ENCODE peak calls at places on chromosomes 4 and X, in seven cellular contexts. X, D, O, V, L, H and F are unnamed samples.

GRCh38 chr4:159298502-159298901 is 195.6 kb downstream of the RAPGEF2 start:
- DNase-seq in X (no peak), D (no peak), O (no peak), V (no peak), L (no peak), H (no peak), F (no peak)

GRCh38 chrX:1468250-1468772 is 15.6 kb upstream of the ASMTL start:
- DNase-seq in X (peak; percentile 27), D (no peak), O (no peak), V (no peak), L (peak; percentile 53), H (no peak), F (no peak)

GRCh38 chrX:22097295-22097694 is 65.2 kb downstream of the PHEX start:
- DNase-seq in X (no peak), D (no peak), O (no peak), V (no peak), L (no peak), H (no peak), F (peak; percentile 7)

GRCh38 chr4:188021548-188022249 is 26.1 kb downstream of the ZFP42 start:
- DNase-seq in X (no peak), D (no peak), O (no peak), V (no peak), L (no peak), H (no peak), F (no peak)

GRCh38 chrX:106927023-106927422 is 6.8 kb downstream of the CLDN2 start:
- DNase-seq in X (no peak), D (no peak), O (no peak), V (no peak), L (no peak), H (no peak), F (no peak)

GRCh38 chr4:94475794-94476193 is 24.1 kb downstream of the PDLIM5 start:
- DNase-seq in X (no peak), D (no peak), O (no peak), V (no peak), L (no peak), H (no peak), F (no peak)

GRCh38 chr4:137212601-137213000 is 319.7 kb downstream of the PCDH18 start:
- DNase-seq in X (no peak), D (no peak), O (no peak), V (no peak), L (no peak), H (no peak), F (no peak)

GRCh38 chrX:110167952-110168451 is 149.9 kb downstream of the AMMECR1 start:
- DNase-seq in X (no peak), D (no peak), O (no peak), V (peak; percentile 75), L (no peak), H (no peak), F (no peak)

GRCh38 chr4:156901871-156902270 is 69.7 kb downstream of the PDGFC start:
- DNase-seq in X (no peak), D (no peak), O (no peak), V (no peak), L (no peak), H (no peak), F (no peak)

GRCh38 chrX:17038277-17038676 is 91.8 kb downstream of the REPS2 start:
- DNase-seq in X (peak; percentile 44), D (no peak), O (no peak), V (no peak), L (peak; percentile 70), H (no peak), F (peak; percentile 6)

GRCh38 chr4:36872679-36873078 is 371.9 kb upstream of the NWD2 start:
- DNase-seq in X (no peak), D (no peak), O (no peak), V (no peak), L (no peak), H (no peak), F (no peak)

GRCh38 chrX:136708348-136708747 is 60.4 kb downstream of the CD40LG start:
- DNase-seq in X (no peak), D (no peak), O (no peak), V (peak; percentile 8), L (no peak), H (no peak), F (no peak)

GRCh38 chr4:148075438-148075837 is 343.6 kb downstream of the ARHGAP10 start:
- DNase-seq in X (no peak), D (no peak), O (no peak), V (no peak), L (no peak), H (no peak), F (no peak)

GRCh38 chr4:148072789-148073188 is 340.9 kb downstream of the ARHGAP10 start:
- DNase-seq in X (no peak), D (no peak), O (no peak), V (no peak), L (no peak), H (no peak), F (no peak)

GRCh38 chr4:148076964-148077363 is 345.1 kb downstream of the ARHGAP10 start:
- DNase-seq in X (no peak), D (no peak), O (no peak), V (no peak), L (no peak), H (no peak), F (no peak)

GRCh38 chr4:148073349-148073748 is 341.5 kb downstream of the ARHGAP10 start:
- DNase-seq in X (no peak), D (no peak), O (no peak), V (no peak), L (no peak), H (no peak), F (no peak)

DNA sequence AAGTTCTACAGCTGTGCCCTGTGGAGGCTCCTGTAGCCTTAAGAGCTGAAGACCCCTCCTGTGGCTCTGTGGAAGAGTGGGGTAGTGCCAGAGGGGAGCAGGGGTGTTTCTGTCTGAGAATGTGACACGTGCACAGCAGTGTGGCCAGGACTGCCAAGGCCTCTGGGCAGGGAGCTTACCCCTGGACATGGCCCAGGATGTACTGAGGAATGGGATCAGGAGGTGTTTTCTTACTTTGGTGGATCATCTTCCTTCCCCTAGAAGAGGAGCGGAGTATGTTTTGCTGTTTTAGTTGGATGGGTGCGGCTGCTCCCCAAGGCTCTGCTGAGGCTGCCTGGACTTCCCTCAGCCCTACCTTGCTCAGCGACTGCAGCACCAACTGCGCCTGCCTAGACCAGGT is 342.6 kb downstream of the ARHGAP10 start:
- DNase-seq in X (no peak), D (no peak), O (no peak), V (no peak), L (no peak), H (no peak), F (no peak)
- H3K36me3 ChIP-seq in X (peaks cover 23% of the 10 kb centered on the region), D (no peaks in the 10 kb centered on the region), O (no peaks in the 10 kb centered on the region), V (no peaks in the 10 kb centered on the region), L (peaks cover 30% of the 10 kb centered on the region), H (peaks cover 57% of the 10 kb centered on the region), F (no peaks in the 10 kb centered on the region)

GRCh38 chr4:2694691-2695090 is 61.4 kb downstream of the TNIP2 start:
- DNase-seq in X (no peak), D (no peak), O (no peak), V (no peak), L (no peak), H (no peak), F (no peak)
- H3K36me3 ChIP-seq in X (peaks cover 60% of the 10 kb centered on the region), D (no peaks in the 10 kb centered on the region), O (peaks cover 49% of the 10 kb centered on the region), V (peaks cover 90% of the 10 kb centered on the region), L (peaks cover 50% of the 10 kb centered on the region), H (peaks cover 63% of the 10 kb centered on the region), F (peaks cover 97% of the 10 kb centered on the region)

GRCh38 chr4:184392748-184393334 is 81.5 kb downstream of the IRF2 start:
- DNase-seq in X (peak; percentile 34), D (no peak), O (no peak), V (no peak), L (no peak), H (no peak), F (no peak)
- H3K36me3 ChIP-seq in X (peaks cover 52% of the 10 kb centered on the region), D (peaks cover 15% of the 10 kb centered on the region), O (no peaks in the 10 kb centered on the region), V (peaks cover 29% of the 10 kb centered on the region), L (peaks cover 41% of the 10 kb centered on the region), H (peaks cover 57% of the 10 kb centered on the region), F (no peaks in the 10 kb centered on the region)

GRCh38 chr4:6878451-6879059 is 31.1 kb upstream of the TBC1D14 start:
- DNase-seq in X (no peak), D (no peak), O (no peak), V (no peak), L (no peak), H (no peak), F (no peak)

GRCh38 chr4:6881908-6882307 is 27.7 kb upstream of the TBC1D14 start:
- DNase-seq in X (no peak), D (no peak), O (no peak), V (no peak), L (no peak), H (no peak), F (no peak)

GRCh38 chr4:6877070-6877469 is 32.6 kb upstream of the TBC1D14 start:
- DNase-seq in X (no peak), D (no peak), O (no peak), V (no peak), L (no peak), H (no peak), F (no peak)

GRCh38 chr4:6884341-6884870 is 25.2 kb upstream of the TBC1D14 start:
- DNase-seq in X (no peak), D (no peak), O (no peak), V (no peak), L (no peak), H (no peak), F (no peak)

GRCh38 chr4:6880691-6881090 is 28.9 kb upstream of the TBC1D14 start:
- DNase-seq in X (no peak), D (no peak), O (no peak), V (no peak), L (no peak), H (no peak), F (no peak)
- H3K36me3 ChIP-seq in X (peaks cover 38% of the 10 kb centered on the region), D (peaks cover 6% of the 10 kb centered on the region), O (peaks cover 11% of the 10 kb centered on the region), V (peaks cover 73% of the 10 kb centered on the region), L (peaks cover 32% of the 10 kb centered on the region), H (peaks cover 52% of the 10 kb centered on the region), F (no peaks in the 10 kb centered on the region)

DNA sequence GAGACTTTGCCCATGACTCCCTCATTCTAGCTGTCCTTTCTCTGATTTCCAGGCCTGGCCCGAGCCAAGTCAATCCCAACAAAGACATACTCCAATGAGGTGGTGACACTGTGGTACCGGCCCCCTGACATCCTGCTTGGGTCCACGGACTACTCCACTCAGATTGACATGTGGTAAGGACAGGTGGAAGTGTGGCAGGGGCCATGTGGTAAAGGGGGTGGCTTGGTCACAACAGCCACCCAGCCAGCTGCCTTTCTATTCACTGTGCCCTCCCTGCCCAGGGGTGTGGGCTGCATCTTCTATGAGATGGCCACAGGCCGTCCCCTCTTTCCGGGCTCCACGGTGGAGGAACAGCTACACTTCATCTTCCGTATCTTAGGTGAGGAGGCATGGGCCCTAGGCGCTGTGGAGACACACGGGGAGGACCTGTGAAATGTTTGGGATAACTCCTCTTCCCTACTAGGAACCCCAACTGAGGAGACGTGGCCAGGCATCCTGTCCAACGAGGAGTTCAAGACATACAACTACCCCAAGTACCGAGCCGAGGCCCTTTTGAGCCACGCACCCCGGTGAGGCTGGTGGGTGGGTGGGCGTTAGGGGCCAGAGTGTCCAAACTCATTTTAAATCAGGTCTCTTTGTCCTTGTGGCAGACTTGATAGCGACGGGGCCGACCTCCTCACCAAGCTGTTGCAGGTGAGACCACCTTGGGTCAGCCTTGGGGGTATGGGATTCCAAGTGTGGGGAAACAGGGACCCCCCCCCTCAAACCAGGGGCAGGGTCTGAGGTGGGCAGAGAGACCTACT is 6.1 kb upstream of the USP11 start:
- DNase-seq in X (no peak), D (peak; percentile 39), O (no peak), V (no peak), L (peak; percentile 55), H (no peak), F (no peak)
- H3K36me3 ChIP-seq in X (peaks cover 42% of the 10 kb centered on the region), D (peaks cover 3% of the 10 kb centered on the region), O (peaks cover 23% of the 10 kb centered on the region), V (peaks cover 68% of the 10 kb centered on the region), L (peaks cover 34% of the 10 kb centered on the region), H (peaks cover 48% of the 10 kb centered on the region), F (peaks cover 6% of the 10 kb centered on the region)

GRCh38 chrX:154446430-154446829 is 2.5 kb downstream of the FAM50A start:
- DNase-seq in X (no peak), D (no peak), O (no peak), V (no peak), L (no peak), H (no peak), F (no peak)
- H3K36me3 ChIP-seq in X (peaks cover 23% of the 10 kb centered on the region), D (no peaks in the 10 kb centered on the region), O (no peaks in the 10 kb centered on the region), V (peaks cover 67% of the 10 kb centered on the region), L (peaks cover 22% of the 10 kb centered on the region), H (peaks cover 28% of the 10 kb centered on the region), F (peaks cover 61% of the 10 kb centered on the region)